ENCODE peak calls at places on chromosomes 4 and X, in five cellular contexts. U is Jurkat, Clone E6-1; B is AG08395; E is hepatic stellate cell; P is tibial artery. Q is an unnamed sample.

GRCh38 chrX:12989456-12989855 is 14.5 kb downstream of the TMSB4X start:
- DNase-seq in E (no peak), P (no peak), B (no peak), U (no peak), Q (no peak)

GRCh38 chr4:158778712-158779111 is 9.9 kb downstream of the FNIP2 start:
- DNase-seq in E (no peak), P (no peak), B (no peak), U (no peak), Q (no peak)

GRCh38 chr4:138775890-138776289 is 239.7 kb upstream of the NOCT start:
- DNase-seq in U (no peak), E (no peak), P (no peak), B (no peak), Q (peak)

GRCh38 chr4:159049780-159050375 is 53.0 kb upstream of the RAPGEF2 start:
- DNase-seq in E (no peak), B (no peak), U (no peak), P (no peak), Q (no peak)

GRCh38 chrX:103356023-103356798 is at the start of gene TCEAL9:
- DNase-seq in B (peak), E (peak), U (peak), P (peak), Q (peak)

GRCh38 chr4:181618038-181618618 is 625.1 kb upstream of the TENM3 start:
- DNase-seq in E (no peak), B (no peak), U (no peak), P (no peak), Q (no peak)

GRCh38 chrX:108914791-108915190 is 178.4 kb upstream of the IRS4 start:
- DNase-seq in E (no peak), B (no peak), U (no peak), P (no peak), Q (no peak)

GRCh38 chr4:53931423-53932060 is 132.9 kb downstream of the CHIC2 start:
- DNase-seq in E (no peak), U (no peak), P (no peak), B (no peak), Q (no peak)

GRCh38 chr4:189035654-189036053 is 896.4 kb downstream of the TRIML1 start:
- DNase-seq in U (no peak), B (no peak), E (no peak), P (no peak), Q (no peak)

GRCh38 chr4:17709760-17710068 is 71.7 kb downstream of the FAM184B start:
- DNase-seq in P (no peak), B (no peak), U (no peak), E (no peak), Q (no peak)

GRCh38 chr4:169627307-169627706 is 6.9 kb downstream of the CLCN3 start:
- DNase-seq in U (no peak), B (no peak), E (no peak), P (no peak), Q (no peak)

GRCh38 chrX:48466696-48467095 is 3.4 kb downstream of the SLC38A5 start:
- DNase-seq in B (no peak), E (no peak), P (no peak), U (no peak), Q (no peak)

GRCh38 chr4:23959401-23960148 is 69.7 kb upstream of the PPARGC1A start:
- DNase-seq in U (no peak), P (no peak), E (no peak), B (no peak), Q (no peak)

GRCh38 chrX:75986980-75987379 is 185.9 kb upstream of the PBDC1 start:
- DNase-seq in E (no peak), U (no peak), B (no peak), P (no peak), Q (no peak)

GRCh38 chrX:82362550-82362949 is 1145.5 kb upstream of the POU3F4 start:
- DNase-seq in P (no peak), E (no peak), B (no peak), U (no peak), Q (no peak)

GRCh38 chr4:177051473-177052060 is 258.1 kb upstream of the NEIL3 start:
- DNase-seq in E (peak), U (peak), P (no peak), B (no peak), Q (no peak)

GRCh38 chrX:34884693-34885277 is 57.8 kb upstream of the FAM47B start:
- DNase-seq in E (peak), P (no peak), B (peak), U (no peak), Q (peak)

GRCh38 chrX:72254835-72255234 is 16.0 kb upstream of the ERCC6L start:
- DNase-seq in U (no peak), B (no peak), P (no peak), E (no peak), Q (no peak)

GRCh38 chr4:6470502-6471302 is 1.7 kb downstream of the PPP2R2C start:
- DNase-seq in U (no peak), E (peak), B (peak), P (peak), Q (peak)

GRCh38 chr4:8540586-8540985 is 39.6 kb upstream of the GPR78 start:
- DNase-seq in P (peak), E (no peak), U (no peak), B (no peak), Q (no peak)

GRCh38 chr4:109243871-109244270 is 58.6 kb downstream of the COL25A1 start:
- DNase-seq in P (no peak), U (no peak), E (no peak), B (no peak), Q (no peak)

GRCh38 chrX:17032351-17032750 is 85.9 kb downstream of the REPS2 start:
- DNase-seq in P (peak), B (peak), U (no peak), E (no peak), Q (peak)

GRCh38 chr4:133621628-133622027 is 472.5 kb downstream of the PCDH10 start:
- DNase-seq in E (no peak), P (no peak), B (no peak), U (no peak), Q (no peak)

GRCh38 chrX:30065226-30065625 is 150.1 kb upstream of the MAGEB2 start:
- DNase-seq in P (no peak), B (peak), E (peak), U (no peak), Q (peak)